ENCODE peak calls at places on chromosomes 3 and 15, in seven cellular contexts. Y is AG04450, R is heart right ventricle, S is fibroblast of lung, Q is left ventricle myocardium inferior, W is lung, X is A549. F is an unnamed sample.

GRCh38 chr15:39250001-39250400 is 330.9 kb upstream of the THBS1 start:
- DNase-seq in Q (no peak), W (no peak), X (no peak), R (no peak), S (no peak), Y (no peak), F (no peak)

GRCh38 chr15:51281368-51281967 is 56.9 kb downstream of the CYP19A1 start:
- DNase-seq in X (peak), S (peak), Q (peak), Y (no peak), R (peak), W (peak), F (peak)

GRCh38 chr3:46454606-46455005 is 10.1 kb downstream of the LTF start:
- DNase-seq in S (no peak), R (no peak), W (no peak), X (no peak), Y (no peak), Q (no peak), F (no peak)

GRCh38 chr3:67459131-67459530 is 195.3 kb downstream of the SUCLG2 start:
- DNase-seq in S (no peak), Q (no peak), Y (no peak), W (no peak), X (no peak), R (no peak), F (no peak)

GRCh38 chr15:77037475-77038209 is 33.3 kb downstream of the TSPAN3 start:
- DNase-seq in Q (no peak), R (no peak), Y (no peak), X (no peak), S (no peak), W (no peak), F (no peak)

GRCh38 chr15:65085990-65086679 is 9.6 kb downstream of the KBTBD13 start:
- DNase-seq in X (peak), R (no peak), S (no peak), Q (no peak), W (no peak), Y (no peak), F (peak)

GRCh38 chr15:64895285-64896065 is 16.2 kb upstream of the ANKDD1A start:
- DNase-seq in S (no peak), X (no peak), Y (no peak), R (no peak), Q (no peak), W (no peak), F (no peak)

GRCh38 chr15:70936326-70936725 is 43.7 kb downstream of the LRRC49 start:
- DNase-seq in Y (no peak), X (no peak), S (peak), R (no peak), Q (no peak), W (no peak), F (no peak)

GRCh38 chr3:137768361-137769320 is 4.5 kb downstream of the SOX14 start:
- DNase-seq in S (no peak), W (no peak), X (no peak), R (no peak), Y (no peak), Q (no peak), F (no peak)

GRCh38 chr3:182729903-182730674 is 63.2 kb upstream of the ATP11B start:
- DNase-seq in R (no peak), X (no peak), Q (no peak), Y (no peak), W (no peak), S (no peak), F (no peak)
- H3K4me3 ChIP-seq in R (no peak), X (no peak), Q (no peak), Y (no peak), W (no peak), S (no peak), F (no peak)

GRCh38 chr15:72269739-72270138 is 2.6 kb downstream of the PARP6 start:
- DNase-seq in Q (no peak), W (no peak), Y (no peak), R (no peak), X (no peak), S (no peak), F (no peak)

GRCh38 chr15:72272213-72272996 is at the start of gene PARP6:
- DNase-seq in X (peak), W (peak), Q (peak), R (peak), Y (peak), S (peak), F (peak)

GRCh38 chr15:72271221-72271620 is 1.1 kb downstream of the PARP6 start:
- DNase-seq in W (no peak), Y (no peak), Q (no peak), R (no peak), X (no peak), S (no peak), F (no peak)

GRCh38 chr15:72271895-72272212 is 500 bp downstream of the PARP6 start:
- DNase-seq in R (no peak), W (peak), Y (no peak), Q (no peak), S (peak), X (peak), F (no peak)

GRCh38 chr15:72272997-72273352 is 621 bp upstream of the PARP6 start:
- DNase-seq in Y (no peak), R (no peak), Q (no peak), W (no peak), X (no peak), S (no peak), F (no peak)
- H3K27ac ChIP-seq in Y (peak), R (peak), Q (peak), W (peak), X (peak), S (peak), F (peak)

DNA sequence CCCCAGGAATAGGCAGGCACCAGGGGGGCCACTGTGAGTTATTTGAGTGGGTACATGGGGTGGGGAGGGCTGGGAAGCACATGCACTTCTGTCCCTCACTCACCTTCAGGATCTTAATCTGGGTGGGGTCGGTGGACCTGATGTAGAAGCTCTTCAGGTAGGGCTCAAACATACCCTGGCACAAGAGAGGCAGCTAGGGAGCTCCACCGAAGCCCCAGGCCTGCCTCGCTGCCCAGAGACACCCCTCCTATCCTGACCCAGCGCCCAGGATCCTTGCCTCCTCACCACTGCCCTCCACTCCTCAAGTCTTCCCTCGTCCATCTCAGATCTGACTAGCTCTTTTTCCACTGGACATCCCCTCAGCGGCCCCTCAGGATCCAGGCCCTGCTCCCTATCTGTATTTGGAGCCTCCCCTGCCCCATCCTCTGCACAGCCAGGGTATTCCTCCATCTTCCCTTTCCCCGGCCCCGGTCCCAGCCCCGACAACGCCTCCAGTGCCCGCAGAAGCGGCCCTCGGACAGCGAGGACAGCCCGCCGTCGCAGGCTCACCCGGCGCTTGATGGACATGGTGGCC is 30.0 kb downstream of the AP3B2 start:
- DNase-seq in R (no peak), W (no peak), Q (no peak), Y (no peak), S (no peak), X (no peak), F (no peak)
- H3K4me3 ChIP-seq in R (no peak), W (peak), Q (peak), Y (no peak), S (no peak), X (peak), F (no peak)

GRCh38 chr3:47850803-47851417 is 48.0 kb downstream of the DHX30 start:
- DNase-seq in W (no peak), Q (no peak), S (no peak), R (no peak), X (no peak), Y (no peak), F (no peak)
- H3K27ac ChIP-seq in W (no peak), Q (peak), S (no peak), R (no peak), X (no peak), Y (peak), F (no peak)

GRCh38 chr15:41493902-41494189 is 172 bp downstream of the ITPKA start:
- DNase-seq in S (no peak), R (no peak), Q (no peak), W (no peak), Y (no peak), X (no peak), F (no peak)

GRCh38 chr15:41493205-41493901 is at the start of gene ITPKA:
- DNase-seq in Y (peak), Q (peak), S (peak), X (peak), W (peak), R (peak), F (peak)

GRCh38 chr15:41495736-41496599 is 2.3 kb downstream of the ITPKA start:
- DNase-seq in X (no peak), Q (no peak), W (no peak), Y (no peak), S (no peak), R (peak), F (no peak)

GRCh38 chr15:41494190-41494921 is 682 bp downstream of the ITPKA start:
- DNase-seq in R (no peak), Y (no peak), X (peak), W (no peak), Q (no peak), S (no peak), F (peak)

GRCh38 chr15:41494922-41495735 is 1.5 kb downstream of the ITPKA start:
- DNase-seq in W (no peak), Y (no peak), R (no peak), Q (no peak), S (no peak), X (no peak), F (no peak)
- H3K4me3 ChIP-seq in W (no peak), Y (peak), R (peak), Q (peak), S (peak), X (no peak), F (no peak)

DNA sequence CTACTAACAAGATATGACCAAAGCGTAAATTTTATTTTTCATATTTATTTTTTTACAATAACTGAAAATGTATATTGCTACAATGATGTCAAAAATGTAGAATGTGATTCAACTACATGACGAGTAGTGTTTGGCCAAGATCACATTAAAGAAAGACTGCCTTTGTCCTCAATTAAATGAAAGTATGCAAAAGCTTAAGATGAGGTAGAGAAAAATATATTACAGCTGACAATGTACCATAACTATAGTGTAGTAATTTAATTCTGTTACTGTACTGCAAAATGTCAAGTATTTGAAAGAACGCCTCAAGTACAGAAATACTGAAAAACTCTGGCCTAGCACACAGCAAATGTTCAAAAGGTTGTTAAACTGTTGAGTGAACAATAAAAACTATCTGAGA is 9.7 kb downstream of the PRICKLE2 start:
- DNase-seq in X (no peak), Y (no peak), W (no peak), S (no peak), Q (no peak), R (no peak), F (no peak)
- H3K27ac ChIP-seq in X (no peak), Y (no peak), W (no peak), S (peak), Q (peak), R (no peak), F (no peak)

DNA sequence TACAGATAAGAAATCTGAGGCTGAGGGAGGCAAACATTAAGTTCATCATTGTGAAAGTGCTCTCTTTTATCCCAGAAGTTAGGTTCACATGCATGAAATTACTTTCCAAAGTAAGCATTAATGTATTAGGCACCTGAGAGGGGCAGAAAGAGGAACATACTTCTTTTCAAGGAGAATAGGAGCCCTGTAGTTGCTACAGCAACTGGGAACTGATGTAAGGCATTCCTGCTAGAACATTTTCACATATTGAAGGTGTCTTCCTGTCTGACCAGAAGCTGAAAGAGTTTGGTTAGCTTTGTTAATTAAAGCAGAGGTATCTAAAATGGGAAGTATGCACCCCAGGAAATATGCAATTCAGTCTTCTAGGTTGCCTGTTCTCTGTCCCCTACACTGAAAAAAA is 65.5 kb upstream of the ZBTB20 start:
- DNase-seq in Q (no peak), R (no peak), Y (no peak), S (no peak), W (no peak), X (no peak), F (no peak)
- H3K4me3 ChIP-seq in Q (no peak), R (no peak), Y (no peak), S (no peak), W (no peak), X (no peak), F (no peak)

DNA sequence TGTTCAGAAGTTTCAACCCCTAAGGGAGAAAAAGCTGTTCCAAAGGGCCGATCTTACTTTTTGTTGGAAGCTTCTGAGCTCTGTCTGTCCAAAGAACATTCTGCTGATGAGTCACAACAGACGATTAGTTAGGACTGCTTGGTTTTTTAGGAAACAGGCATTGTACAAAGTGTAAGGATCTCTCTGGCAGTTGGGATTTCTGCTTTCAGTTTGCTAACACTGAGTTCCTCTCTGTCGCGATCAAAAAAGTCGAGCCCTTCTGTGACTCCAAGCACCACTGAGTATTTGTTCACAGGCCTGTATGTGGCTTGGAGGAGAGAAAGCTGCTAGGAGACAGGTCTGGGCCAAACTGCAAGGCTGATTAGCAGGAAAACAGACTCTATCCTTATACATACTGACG is 91.8 kb upstream of the PFN2 start:
- DNase-seq in X (no peak), R (no peak), Q (no peak), W (no peak), Y (no peak), S (peak), F (peak)
- H3K27ac ChIP-seq in X (no peak), R (peak), Q (peak), W (peak), Y (peak), S (peak), F (peak)

GRCh38 chr15:58374147-58374546 is 57.6 kb upstream of the LIPC start:
- DNase-seq in W (no peak), Y (no peak), Q (no peak), S (no peak), X (no peak), R (no peak), F (no peak)

GRCh38 chr15:58381696-58382095 is 50.1 kb upstream of the LIPC start:
- DNase-seq in X (no peak), S (no peak), Q (no peak), R (no peak), W (no peak), Y (no peak), F (no peak)

GRCh38 chr15:58378241-58379085 is 53.3 kb upstream of the LIPC start:
- DNase-seq in Y (no peak), Q (no peak), S (peak), W (no peak), X (no peak), R (no peak), F (peak)

GRCh38 chr15:58380280-58380945 is 51.4 kb upstream of the LIPC start:
- DNase-seq in Q (no peak), S (no peak), W (no peak), Y (no peak), X (no peak), R (no peak), F (no peak)

GRCh38 chr15:58377193-58377592 is 54.6 kb upstream of the LIPC start:
- DNase-seq in S (no peak), R (no peak), W (no peak), Q (no peak), X (no peak), Y (no peak), F (no peak)
- H3K4me3 ChIP-seq in S (no peak), R (no peak), W (no peak), Q (no peak), X (no peak), Y (no peak), F (no peak)